ENCODE peak calls at places on chromosomes 2 and 18, in nine cellular contexts. One of them, this sample, is unnamed.

GRCh38 chr18:40866013-40866644 is 1088.9 kb upstream of the PIK3C3 start:
- DNase-seq in heart left ventricle: no peak
- DNase-seq in endodermal cell: no peak
- DNase-seq in right lobe of liver: no peak
- DNase-seq in HepG2: no peak
- DNase-seq in SJSA1: peak
- DNase-seq in neuronal stem cell: no peak
- DNase-seq in astrocyte: peak
- DNase-seq in IMR-90: no peak
- DNase-seq in this sample: no peak

GRCh38 chr18:50030146-50030545 is 164.8 kb downstream of the MYO5B start:
- DNase-seq in endodermal cell: no peak
- DNase-seq in neuronal stem cell: no peak
- DNase-seq in right lobe of liver: no peak
- DNase-seq in heart left ventricle: no peak
- DNase-seq in SJSA1: no peak
- DNase-seq in IMR-90: no peak
- DNase-seq in HepG2: no peak
- DNase-seq in astrocyte: no peak
- DNase-seq in this sample: no peak

GRCh38 chr2:104856086-104856972 is 2.4 kb downstream of the POU3F3 start:
- DNase-seq in heart left ventricle: no peak
- DNase-seq in neuronal stem cell: no peak
- DNase-seq in endodermal cell: peak
- DNase-seq in astrocyte: no peak
- DNase-seq in IMR-90: no peak
- DNase-seq in right lobe of liver: no peak
- DNase-seq in HepG2: no peak
- DNase-seq in SJSA1: no peak
- DNase-seq in this sample: no peak

GRCh38 chr18:54415086-54415485 is 57.4 kb downstream of the C18orf54 start:
- DNase-seq in SJSA1: no peak
- DNase-seq in neuronal stem cell: no peak
- DNase-seq in astrocyte: peak
- DNase-seq in right lobe of liver: no peak
- DNase-seq in IMR-90: no peak
- DNase-seq in HepG2: no peak
- DNase-seq in heart left ventricle: no peak
- DNase-seq in endodermal cell: no peak
- DNase-seq in this sample: no peak

GRCh38 chr2:84022810-84023431 is 436.2 kb downstream of the SUCLG1 start:
- DNase-seq in IMR-90: peak
- DNase-seq in HepG2: peak
- DNase-seq in SJSA1: peak
- DNase-seq in right lobe of liver: no peak
- DNase-seq in astrocyte: peak
- DNase-seq in neuronal stem cell: peak
- DNase-seq in heart left ventricle: no peak
- DNase-seq in endodermal cell: peak
- DNase-seq in this sample: peak

GRCh38 chr2:217989221-217989948 is 13.4 kb downstream of the TNS1 start:
- DNase-seq in neuronal stem cell: no peak
- DNase-seq in heart left ventricle: no peak
- DNase-seq in SJSA1: no peak
- DNase-seq in IMR-90: no peak
- DNase-seq in endodermal cell: no peak
- DNase-seq in astrocyte: no peak
- DNase-seq in right lobe of liver: no peak
- DNase-seq in HepG2: no peak
- DNase-seq in this sample: no peak

GRCh38 chr2:202096736-202097135 is 23.7 kb downstream of the KIAA2012 start:
- DNase-seq in neuronal stem cell: no peak
- DNase-seq in SJSA1: no peak
- DNase-seq in HepG2: no peak
- DNase-seq in IMR-90: peak
- DNase-seq in endodermal cell: peak
- DNase-seq in heart left ventricle: no peak
- DNase-seq in astrocyte: no peak
- DNase-seq in right lobe of liver: no peak
- DNase-seq in this sample: no peak

GRCh38 chr2:75007819-75008218 is 49.4 kb downstream of the POLE4 start:
- DNase-seq in IMR-90: no peak
- DNase-seq in neuronal stem cell: no peak
- DNase-seq in astrocyte: no peak
- DNase-seq in heart left ventricle: no peak
- DNase-seq in endodermal cell: no peak
- DNase-seq in SJSA1: no peak
- DNase-seq in HepG2: no peak
- DNase-seq in right lobe of liver: no peak
- DNase-seq in this sample: no peak

GRCh38 chr2:127118467-127118866 is 11.5 kb upstream of the BIN1 start:
- DNase-seq in neuronal stem cell: no peak
- DNase-seq in endodermal cell: no peak
- DNase-seq in astrocyte: no peak
- DNase-seq in right lobe of liver: no peak
- DNase-seq in SJSA1: peak
- DNase-seq in HepG2: no peak
- DNase-seq in IMR-90: no peak
- DNase-seq in heart left ventricle: no peak
- DNase-seq in this sample: no peak

GRCh38 chr2:111666160-111666559 is 217.8 kb downstream of the ANAPC1 start:
- DNase-seq in HepG2: no peak
- DNase-seq in astrocyte: no peak
- DNase-seq in heart left ventricle: no peak
- DNase-seq in SJSA1: no peak
- DNase-seq in neuronal stem cell: no peak
- DNase-seq in IMR-90: no peak
- DNase-seq in endodermal cell: peak
- DNase-seq in right lobe of liver: no peak
- DNase-seq in this sample: no peak

GRCh38 chr2:27627963-27628766 is 647 bp downstream of the CCDC121 start:
- DNase-seq in HepG2: peak
- DNase-seq in right lobe of liver: no peak
- DNase-seq in IMR-90: peak
- DNase-seq in endodermal cell: peak
- DNase-seq in heart left ventricle: no peak
- DNase-seq in astrocyte: peak
- DNase-seq in SJSA1: peak
- DNase-seq in neuronal stem cell: no peak
- DNase-seq in this sample: no peak

DNA sequence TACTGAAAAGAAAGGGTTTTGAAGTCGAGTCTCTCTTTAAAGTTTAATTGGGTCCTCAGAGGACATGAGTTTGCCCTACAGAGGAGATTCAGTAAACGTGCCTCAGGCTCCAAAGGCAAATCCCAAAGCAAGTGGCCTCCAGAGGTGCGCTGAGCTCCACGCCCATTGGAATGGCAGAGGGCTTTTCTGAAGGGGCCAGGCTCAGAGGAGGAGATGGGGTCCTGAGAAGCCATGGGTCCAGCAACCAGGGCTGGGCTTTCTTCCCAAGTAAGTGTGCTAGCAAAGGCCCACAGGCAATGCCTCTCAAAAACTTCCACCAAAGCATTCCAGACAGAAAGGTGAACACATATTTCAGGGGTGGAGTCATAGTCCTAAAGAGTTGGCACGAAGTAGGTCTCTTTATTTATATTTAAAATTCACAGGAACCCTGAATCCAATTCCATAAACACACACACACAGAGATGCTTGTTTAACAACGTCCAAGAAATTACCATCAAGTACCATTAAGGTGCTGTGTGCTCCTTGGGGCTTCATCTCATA is 93.0 kb upstream of the SH3BP4 start:
- DNase-seq in IMR-90: no peak
- DNase-seq in heart left ventricle: no peak
- DNase-seq in HepG2: no peak
- DNase-seq in endodermal cell: peak
- DNase-seq in right lobe of liver: no peak
- DNase-seq in neuronal stem cell: no peak
- DNase-seq in astrocyte: no peak
- DNase-seq in SJSA1: no peak
- DNase-seq in this sample: no peak
- H3K27ac ChIP-seq in IMR-90: no peak
- H3K27ac ChIP-seq in heart left ventricle: no peak
- H3K27ac ChIP-seq in HepG2: peak
- H3K27ac ChIP-seq in endodermal cell: no peak
- H3K27ac ChIP-seq in right lobe of liver: no peak
- H3K27ac ChIP-seq in neuronal stem cell: no peak
- H3K27ac ChIP-seq in astrocyte: no peak
- H3K27ac ChIP-seq in SJSA1: no peak
- H3K27ac ChIP-seq in this sample: no peak

GRCh38 chr2:222477962-222478608 is 53.7 kb downstream of the SGPP2 start:
- DNase-seq in heart left ventricle: no peak
- DNase-seq in SJSA1: no peak
- DNase-seq in neuronal stem cell: no peak
- DNase-seq in endodermal cell: peak
- DNase-seq in IMR-90: no peak
- DNase-seq in HepG2: no peak
- DNase-seq in right lobe of liver: no peak
- DNase-seq in astrocyte: no peak
- DNase-seq in this sample: peak
- H3K27ac ChIP-seq in heart left ventricle: no peak
- H3K27ac ChIP-seq in SJSA1: no peak
- H3K27ac ChIP-seq in neuronal stem cell: no peak
- H3K27ac ChIP-seq in endodermal cell: no peak
- H3K27ac ChIP-seq in IMR-90: no peak
- H3K27ac ChIP-seq in HepG2: no peak
- H3K27ac ChIP-seq in right lobe of liver: no peak
- H3K27ac ChIP-seq in astrocyte: no peak
- H3K27ac ChIP-seq in this sample: no peak

DNA sequence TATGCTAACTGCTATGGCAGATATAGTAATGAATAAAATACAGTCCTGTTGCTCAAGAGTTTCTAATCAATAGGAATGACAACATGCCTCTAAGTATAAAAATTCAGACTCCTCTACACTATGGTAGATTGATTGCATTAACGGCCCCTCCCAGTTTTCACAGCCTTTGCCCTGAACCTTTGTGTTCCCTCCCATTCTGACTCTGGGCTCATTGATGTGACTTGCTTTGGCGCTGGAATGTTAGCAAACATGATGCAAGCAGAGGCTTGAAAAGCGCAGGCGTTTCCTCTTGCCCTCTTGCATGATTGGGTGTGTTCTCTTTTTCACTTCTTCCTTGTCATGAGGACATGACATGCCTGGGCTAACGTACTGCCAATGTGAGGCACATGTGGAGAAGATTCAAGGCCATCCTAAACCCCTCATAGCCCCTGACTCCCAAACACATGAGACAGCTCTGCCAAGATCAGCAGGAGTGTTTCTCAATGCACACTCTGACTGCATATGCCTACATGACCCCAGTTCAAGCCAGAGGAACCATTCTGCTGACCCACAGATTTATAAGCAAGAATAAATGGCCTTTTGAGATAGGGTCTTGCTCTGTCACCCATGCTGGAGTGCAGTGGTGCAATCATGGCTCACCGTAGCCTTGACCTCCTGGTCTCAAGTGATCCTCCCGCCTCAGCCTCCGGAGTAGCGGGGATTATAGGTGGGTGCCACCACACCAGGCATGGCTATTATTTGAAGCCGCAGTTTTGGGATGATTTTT is 49.7 kb upstream of the CD28 start:
- DNase-seq in HepG2: peak
- DNase-seq in SJSA1: no peak
- DNase-seq in heart left ventricle: peak
- DNase-seq in neuronal stem cell: peak
- DNase-seq in astrocyte: no peak
- DNase-seq in endodermal cell: peak
- DNase-seq in IMR-90: peak
- DNase-seq in right lobe of liver: peak
- DNase-seq in this sample: no peak
- H3K27ac ChIP-seq in HepG2: peak
- H3K27ac ChIP-seq in SJSA1: no peak
- H3K27ac ChIP-seq in heart left ventricle: no peak
- H3K27ac ChIP-seq in neuronal stem cell: no peak
- H3K27ac ChIP-seq in astrocyte: no peak
- H3K27ac ChIP-seq in endodermal cell: no peak
- H3K27ac ChIP-seq in IMR-90: no peak
- H3K27ac ChIP-seq in right lobe of liver: peak
- H3K27ac ChIP-seq in this sample: no peak

GRCh38 chr18:51980101-51980500 is 359.9 kb upstream of the DCC start:
- DNase-seq in SJSA1: no peak
- DNase-seq in endodermal cell: no peak
- DNase-seq in astrocyte: no peak
- DNase-seq in neuronal stem cell: no peak
- DNase-seq in HepG2: no peak
- DNase-seq in heart left ventricle: no peak
- DNase-seq in right lobe of liver: no peak
- DNase-seq in IMR-90: no peak
- DNase-seq in this sample: no peak
- H3K27ac ChIP-seq in SJSA1: no peak
- H3K27ac ChIP-seq in endodermal cell: no peak
- H3K27ac ChIP-seq in astrocyte: no peak
- H3K27ac ChIP-seq in neuronal stem cell: no peak
- H3K27ac ChIP-seq in HepG2: no peak
- H3K27ac ChIP-seq in heart left ventricle: no peak
- H3K27ac ChIP-seq in right lobe of liver: no peak
- H3K27ac ChIP-seq in IMR-90: no peak
- H3K27ac ChIP-seq in this sample: no peak

GRCh38 chr2:20418519-20418918 is 28.4 kb upstream of the RHOB start:
- DNase-seq in endodermal cell: no peak
- DNase-seq in SJSA1: no peak
- DNase-seq in HepG2: no peak
- DNase-seq in neuronal stem cell: no peak
- DNase-seq in astrocyte: no peak
- DNase-seq in heart left ventricle: no peak
- DNase-seq in IMR-90: no peak
- DNase-seq in right lobe of liver: no peak
- DNase-seq in this sample: no peak
- H3K27ac ChIP-seq in endodermal cell: no peak
- H3K27ac ChIP-seq in SJSA1: peak
- H3K27ac ChIP-seq in HepG2: peak
- H3K27ac ChIP-seq in neuronal stem cell: no peak
- H3K27ac ChIP-seq in astrocyte: no peak
- H3K27ac ChIP-seq in heart left ventricle: no peak
- H3K27ac ChIP-seq in IMR-90: no peak
- H3K27ac ChIP-seq in right lobe of liver: peak
- H3K27ac ChIP-seq in this sample: no peak

DNA sequence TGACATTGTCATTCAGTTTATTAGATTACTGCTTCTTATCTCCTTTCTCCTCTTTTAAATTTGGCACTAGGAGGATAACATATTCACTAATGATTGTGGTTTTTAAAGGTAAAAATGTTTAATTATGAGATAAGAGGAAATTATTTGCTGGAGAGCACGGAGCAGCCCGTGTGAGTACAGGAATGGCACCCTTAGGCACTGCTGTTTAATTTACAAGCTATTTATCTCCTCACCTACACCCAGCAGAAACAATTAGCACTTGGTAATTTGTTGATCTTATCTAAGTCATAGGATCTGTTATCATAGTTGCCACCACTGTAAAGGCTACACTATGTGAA is 87.4 kb upstream of the SP3 start:
- DNase-seq in neuronal stem cell: no peak
- DNase-seq in HepG2: no peak
- DNase-seq in SJSA1: no peak
- DNase-seq in endodermal cell: no peak
- DNase-seq in IMR-90: no peak
- DNase-seq in right lobe of liver: no peak
- DNase-seq in heart left ventricle: no peak
- DNase-seq in astrocyte: no peak
- DNase-seq in this sample: no peak
- H3K27ac ChIP-seq in neuronal stem cell: no peak
- H3K27ac ChIP-seq in HepG2: peak
- H3K27ac ChIP-seq in SJSA1: peak
- H3K27ac ChIP-seq in endodermal cell: no peak
- H3K27ac ChIP-seq in IMR-90: peak
- H3K27ac ChIP-seq in right lobe of liver: no peak
- H3K27ac ChIP-seq in heart left ventricle: no peak
- H3K27ac ChIP-seq in astrocyte: no peak
- H3K27ac ChIP-seq in this sample: no peak